ENCODE peak calls at places on chromosomes 5 and 9, in ten cellular contexts. G is GM23338; F is tibial artery; E is lower leg skin; R is lower lobe of right lung; Q is endothelial cell; H is endothelial cell of umbilical vein; T is HFFc6; I is esophagus muscularis mucosa; M is activated CD8-positive, alpha-beta T cell treated with anti-CD3 and anti-CD28 coated beads for 36 hours. L is an unnamed sample.

GRCh38 chr5:112419050-112419595 is at the start of gene EPB41L4A:
- DNase-seq in R (peak), E (peak), G (peak), F (peak), M (peak), I (no peak), H (peak), Q (peak), T (no peak), L (peak)

GRCh38 chr5:21419383-21419782 is 1431.4 kb upstream of the CDH18 start:
- DNase-seq in F (no peak), T (no peak), R (no peak), Q (no peak), M (no peak), E (no peak), I (no peak), H (no peak), G (no peak), L (no peak)

GRCh38 chr9:72828281-72828731 is 124.5 kb downstream of the ALDH1A1 start:
- DNase-seq in Q (no peak), H (peak), G (no peak), F (no peak), T (no peak), R (no peak), E (no peak), I (no peak), M (no peak), L (peak)

GRCh38 chr5:39716532-39716971 is 291.8 kb upstream of the DAB2 start:
- DNase-seq in Q (peak), F (peak), M (peak), E (peak), H (peak), T (peak), G (peak), R (no peak), I (no peak), L (peak)

GRCh38 chr5:132484386-132484715 is 6.2 kb downstream of the IRF1 start:
- DNase-seq in I (no peak), T (no peak), H (no peak), E (no peak), Q (no peak), G (no peak), R (no peak), F (peak), M (no peak), L (no peak)

GRCh38 chr9:32587901-32588300 is 14.9 kb upstream of the NDUFB6 start:
- DNase-seq in G (peak), T (no peak), M (peak), E (no peak), F (no peak), I (no peak), H (no peak), Q (no peak), R (no peak), L (no peak)

GRCh38 chr5:136811551-136811950 is 446.2 kb upstream of the TRPC7 start:
- DNase-seq in H (peak), Q (no peak), G (no peak), E (no peak), F (no peak), M (no peak), T (peak), R (no peak), I (no peak), L (peak)

GRCh38 chr9:107153336-107153735 is 129.7 kb upstream of the RAD23B start:
- DNase-seq in M (no peak), R (no peak), G (no peak), E (no peak), H (no peak), I (no peak), T (peak), Q (no peak), F (no peak), L (no peak)

GRCh38 chr9:33106827-33107621 is 30.6 kb upstream of the SMU1 start:
- DNase-seq in E (peak), H (peak), M (no peak), R (no peak), T (peak), I (no peak), Q (no peak), G (peak), F (peak), L (peak)

GRCh38 chr5:53597894-53598293 is 37.5 kb downstream of the NDUFS4 start:
- DNase-seq in H (no peak), R (no peak), G (no peak), Q (no peak), E (no peak), M (no peak), I (no peak), F (no peak), T (no peak), L (no peak)

GRCh38 chr9:23492126-23493002 is 333.7 kb downstream of the ELAVL2 start:
- DNase-seq in T (peak), M (no peak), H (peak), R (no peak), E (no peak), Q (peak), F (no peak), G (peak), I (no peak), L (peak)

GRCh38 chr5:143056331-143056689 is 286.1 kb downstream of the ARHGAP26 start:
- DNase-seq in Q (no peak), R (no peak), E (no peak), G (no peak), I (no peak), T (no peak), F (no peak), M (no peak), H (no peak), L (no peak)

GRCh38 chr9:123287639-123288038 is 19.3 kb upstream of the STRBP start:
- DNase-seq in M (no peak), G (no peak), F (no peak), R (no peak), Q (no peak), I (no peak), T (no peak), E (no peak), H (no peak), L (no peak)
- TF ChIP-seq CTCF in M (no peak), G (no peak), F (no peak), R (no peak), Q (no peak), I (no peak), T (no peak), E (no peak), H (no peak), L (no peak)

GRCh38 chr9:114223564-114224246 is 68.4 kb downstream of the COL27A1 start:
- DNase-seq in M (no peak), T (peak), E (no peak), Q (no peak), F (no peak), R (no peak), G (no peak), H (peak), I (no peak), L (peak)
- TF ChIP-seq CTCF in M (no peak), T (no peak), E (no peak), Q (no peak), F (no peak), R (no peak), G (no peak), H (no peak), I (no peak), L (no peak)

DNA sequence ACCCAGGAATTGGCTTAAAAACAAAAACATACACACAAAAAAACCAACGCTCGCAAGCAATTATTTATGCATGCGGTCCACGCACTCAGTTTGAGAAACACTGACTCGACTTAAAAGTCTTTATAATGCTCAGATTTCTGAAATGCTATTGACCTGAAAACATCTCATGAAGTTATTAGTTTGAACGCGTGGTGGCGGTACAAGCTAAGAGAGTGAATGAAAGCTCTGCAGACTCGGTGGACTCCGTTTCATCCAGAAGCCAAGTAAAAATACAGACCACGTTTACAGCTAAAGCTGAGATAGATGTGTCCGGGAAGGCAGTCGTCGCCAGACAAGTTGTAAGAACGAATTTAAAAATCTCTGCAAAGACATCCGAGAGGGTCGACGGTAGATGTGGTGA is at the start of gene PCDHB6:
- DNase-seq in I (no peak), G (peak), R (no peak), T (peak), E (no peak), M (peak), F (no peak), H (peak), Q (no peak), L (peak)
- TF ChIP-seq CTCF in I (peak), G (peak), R (peak), T (peak), E (no peak), M (no peak), F (peak), H (peak), Q (no peak), L (peak)

GRCh38 chr9:95268681-95269080 is 48.8 kb downstream of the FANCC start:
- DNase-seq in M (peak), E (no peak), Q (no peak), F (no peak), R (no peak), I (no peak), G (peak), H (peak), T (peak), L (no peak)
- TF ChIP-seq CTCF in M (no peak), E (no peak), Q (no peak), F (peak), R (peak), I (peak), G (peak), H (peak), T (peak), L (peak)

GRCh38 chr9:127455299-127455992 is 4.1 kb downstream of the LRSAM1 start:
- DNase-seq in G (no peak), Q (peak), F (no peak), H (peak), E (no peak), I (no peak), R (peak), M (peak), T (no peak), L (no peak)
- TF ChIP-seq CTCF in G (peak), Q (no peak), F (no peak), H (no peak), E (no peak), I (peak), R (peak), M (peak), T (peak), L (no peak)

GRCh38 chr5:116672203-116672602 is 97.6 kb upstream of the SEMA6A start:
- DNase-seq in Q (no peak), R (no peak), H (no peak), G (no peak), I (no peak), E (no peak), M (no peak), F (no peak), T (no peak), L (no peak)

GRCh38 chr5:116675628-116675910 is 100.9 kb upstream of the SEMA6A start:
- DNase-seq in G (no peak), Q (no peak), R (no peak), F (no peak), I (no peak), M (no peak), E (no peak), T (no peak), H (no peak), L (no peak)

GRCh38 chr5:116671211-116671736 is 96.7 kb upstream of the SEMA6A start:
- DNase-seq in R (no peak), G (no peak), I (no peak), E (no peak), Q (no peak), M (no peak), H (no peak), F (no peak), T (no peak), L (no peak)

GRCh38 chr5:116674881-116675627 is 100.4 kb upstream of the SEMA6A start:
- DNase-seq in R (no peak), E (no peak), H (no peak), G (no peak), T (no peak), M (no peak), Q (no peak), I (no peak), F (no peak), L (no peak)

DNA sequence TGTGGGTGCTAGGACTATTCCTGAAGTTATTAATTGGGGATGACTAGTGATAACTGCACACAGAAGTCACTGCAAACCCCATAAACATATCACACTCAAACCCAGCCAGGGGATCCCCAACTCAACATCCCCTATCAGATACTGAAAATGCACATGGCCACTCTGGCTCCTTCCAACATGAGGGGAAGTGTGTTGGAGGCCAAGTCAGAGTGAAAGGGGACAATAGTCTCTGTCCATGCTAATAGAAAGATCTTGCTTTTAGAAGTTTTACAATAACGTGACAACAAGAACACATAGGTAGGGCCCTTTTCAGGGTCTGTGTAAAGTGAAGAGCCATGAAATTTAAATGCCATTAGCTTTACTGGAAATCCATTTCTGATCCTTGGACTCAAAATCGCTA is 98.8 kb upstream of the SEMA6A start:
- DNase-seq in F (no peak), I (no peak), T (no peak), Q (no peak), H (no peak), G (no peak), R (no peak), E (no peak), M (no peak), L (no peak)
- TF ChIP-seq CTCF in F (no peak), I (no peak), T (no peak), Q (no peak), H (no peak), G (no peak), R (no peak), E (no peak), M (no peak), L (no peak)

GRCh38 chr9:38418366-38418765 is 5.9 kb downstream of the IGFBPL1 start:
- DNase-seq in H (no peak), M (no peak), E (no peak), F (no peak), Q (no peak), I (no peak), G (no peak), R (no peak), T (no peak), L (no peak)

GRCh38 chr9:38415846-38416245 is 8.4 kb downstream of the IGFBPL1 start:
- DNase-seq in I (no peak), T (no peak), R (no peak), E (no peak), Q (no peak), F (no peak), G (no peak), H (no peak), M (no peak), L (no peak)

GRCh38 chr9:38416461-38416860 is 7.8 kb downstream of the IGFBPL1 start:
- DNase-seq in I (no peak), T (peak), M (no peak), F (no peak), Q (no peak), R (no peak), G (no peak), H (no peak), E (no peak), L (no peak)

GRCh38 chr9:38419216-38419615 is 5.0 kb downstream of the IGFBPL1 start:
- DNase-seq in I (no peak), R (no peak), H (no peak), G (peak), E (no peak), T (no peak), M (no peak), Q (no peak), F (no peak), L (no peak)

GRCh38 chr9:38417003-38417965 is 7.0 kb downstream of the IGFBPL1 start:
- DNase-seq in I (no peak), R (no peak), G (peak), T (no peak), H (peak), E (no peak), F (no peak), M (peak), Q (peak), L (peak)
- TF ChIP-seq CTCF in I (peak), R (peak), G (peak), T (peak), H (peak), E (no peak), F (peak), M (peak), Q (peak), L (no peak)

GRCh38 chr5:61307196-61307590 is 24.9 kb upstream of the ZSWIM6 start:
- DNase-seq in M (no peak), F (no peak), R (no peak), Q (no peak), E (no peak), I (no peak), G (no peak), H (no peak), T (no peak), L (no peak)

GRCh38 chr5:61307611-61308010 is 24.4 kb upstream of the ZSWIM6 start:
- DNase-seq in R (no peak), G (no peak), T (no peak), M (no peak), E (no peak), I (no peak), H (no peak), F (no peak), Q (no peak), L (no peak)

GRCh38 chr5:61306531-61307195 is 25.4 kb upstream of the ZSWIM6 start:
- DNase-seq in T (peak), H (no peak), R (no peak), E (no peak), Q (no peak), F (no peak), M (peak), G (no peak), I (no peak), L (no peak)

GRCh38 chr5:61309115-61309514 is 22.9 kb upstream of the ZSWIM6 start:
- DNase-seq in G (no peak), F (no peak), Q (no peak), R (no peak), T (no peak), E (no peak), M (no peak), I (no peak), H (no peak), L (no peak)

DNA sequence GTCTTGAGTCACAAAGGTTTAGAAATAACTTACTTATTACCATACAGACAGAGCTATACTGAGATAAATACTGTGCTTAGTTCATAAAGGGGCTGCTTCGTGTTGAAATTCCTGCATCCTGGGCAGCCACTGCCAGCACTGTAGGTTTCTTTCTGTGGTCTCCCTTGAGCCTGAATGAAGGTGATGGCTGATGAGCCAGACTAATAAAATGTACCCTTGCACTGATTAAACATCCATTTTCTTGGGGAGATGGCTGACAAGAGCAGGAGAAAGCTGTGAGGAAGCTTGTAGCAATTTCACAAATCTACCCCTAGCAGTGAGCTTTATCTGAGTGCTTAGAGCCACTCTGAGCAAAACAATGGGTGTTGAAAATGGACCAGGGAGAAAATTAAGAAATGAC is 23.4 kb upstream of the ZSWIM6 start:
- DNase-seq in G (no peak), H (no peak), M (no peak), F (no peak), I (no peak), E (no peak), Q (no peak), T (no peak), R (no peak), L (no peak)
- TF ChIP-seq CTCF in G (no peak), H (no peak), M (no peak), F (no peak), I (no peak), E (no peak), Q (no peak), T (no peak), R (no peak), L (no peak)

L was measured in RWPE1.